ENCODE peak calls at places on chromosomes 7 and 10, in six cellular contexts. M is HepG2, P is A549, Z is GM12878, R is IMR-90, A is K562. I is an unnamed sample.

GRCh38 chr7:100427762-100428198 is 723 bp downstream of the ZCWPW1 start:
- DNase-seq in M (no peak), P (no peak), Z (no peak), R (no peak), A (no peak), I (no peak)

GRCh38 chr10:87635498-87636312 is 24.0 kb upstream of the PAPSS2 start:
- DNase-seq in M (peak), P (no peak), Z (peak), R (peak), A (no peak), I (no peak)

GRCh38 chr7:111174476-111174875 is 83.5 kb downstream of the LRRN3 start:
- DNase-seq in M (no peak), P (no peak), Z (no peak), R (no peak), A (no peak), I (no peak)

GRCh38 chr7:13327669-13328068 is 640.2 kb downstream of the ARL4A start:
- DNase-seq in M (no peak), P (no peak), Z (no peak), R (peak), A (no peak), I (no peak)

GRCh38 chr7:153524070-153524601 is 528.1 kb upstream of the DPP6 start:
- DNase-seq in M (no peak), P (no peak), Z (no peak), R (no peak), A (no peak), I (no peak)

GRCh38 chr10:16941865-16942264 is 124.6 kb upstream of the RSU1 start:
- DNase-seq in M (no peak), P (no peak), Z (no peak), R (no peak), A (no peak), I (no peak)

GRCh38 chr10:119341236-119342016 is 134.1 kb downstream of the GRK5 start:
- DNase-seq in M (peak), P (peak), Z (no peak), R (peak), A (peak), I (no peak)

GRCh38 chr7:125061776-125062397 is 132.3 kb upstream of the POT1 start:
- DNase-seq in M (no peak), P (no peak), Z (no peak), R (peak), A (no peak), I (no peak)

GRCh38 chr10:92965314-92965713 is 95.3 kb upstream of the CYP26C1 start:
- DNase-seq in M (peak), P (peak), Z (no peak), R (peak), A (peak), I (peak)

GRCh38 chr10:35639651-35640311 is 2.3 kb downstream of the FZD8 start:
- DNase-seq in M (no peak), P (no peak), Z (no peak), R (peak), A (no peak), I (no peak)

GRCh38 chr7:88212918-88213317 is 6.9 kb downstream of the SRI start:
- DNase-seq in M (no peak), P (no peak), Z (no peak), R (no peak), A (no peak), I (no peak)

GRCh38 chr7:142884285-142884637 is 1.3 kb downstream of the TRPV6 start:
- DNase-seq in M (no peak), P (no peak), Z (no peak), R (no peak), A (no peak), I (no peak)
- TF ChIP-seq BHLHE40 in M (no peak), P (no peak), Z (no peak), R (no peak), A (no peak), I (no peak)

GRCh38 chr7:102836206-102836938 is 76.4 kb upstream of the LRRC17 start:
- DNase-seq in M (no peak), P (peak), Z (no peak), R (peak), A (no peak), I (no peak)
- TF ChIP-seq BHLHE40 in M (no peak), P (no peak), Z (no peak), R (peak), A (no peak), I (no peak)

GRCh38 chr7:542935-543789 is 23.5 kb upstream of the PDGFA start:
- DNase-seq in M (peak), P (peak), Z (no peak), R (peak), A (no peak), I (no peak)

GRCh38 chr7:541661-542060 is 22.0 kb upstream of the PDGFA start:
- DNase-seq in M (no peak), P (no peak), Z (no peak), R (no peak), A (no peak), I (no peak)

GRCh38 chr7:543790-544527 is 24.3 kb upstream of the PDGFA start:
- DNase-seq in M (no peak), P (no peak), Z (no peak), R (peak), A (no peak), I (no peak)

GRCh38 chr7:540997-541396 is 21.4 kb upstream of the PDGFA start:
- DNase-seq in M (no peak), P (no peak), Z (no peak), R (no peak), A (no peak), I (no peak)

DNA sequence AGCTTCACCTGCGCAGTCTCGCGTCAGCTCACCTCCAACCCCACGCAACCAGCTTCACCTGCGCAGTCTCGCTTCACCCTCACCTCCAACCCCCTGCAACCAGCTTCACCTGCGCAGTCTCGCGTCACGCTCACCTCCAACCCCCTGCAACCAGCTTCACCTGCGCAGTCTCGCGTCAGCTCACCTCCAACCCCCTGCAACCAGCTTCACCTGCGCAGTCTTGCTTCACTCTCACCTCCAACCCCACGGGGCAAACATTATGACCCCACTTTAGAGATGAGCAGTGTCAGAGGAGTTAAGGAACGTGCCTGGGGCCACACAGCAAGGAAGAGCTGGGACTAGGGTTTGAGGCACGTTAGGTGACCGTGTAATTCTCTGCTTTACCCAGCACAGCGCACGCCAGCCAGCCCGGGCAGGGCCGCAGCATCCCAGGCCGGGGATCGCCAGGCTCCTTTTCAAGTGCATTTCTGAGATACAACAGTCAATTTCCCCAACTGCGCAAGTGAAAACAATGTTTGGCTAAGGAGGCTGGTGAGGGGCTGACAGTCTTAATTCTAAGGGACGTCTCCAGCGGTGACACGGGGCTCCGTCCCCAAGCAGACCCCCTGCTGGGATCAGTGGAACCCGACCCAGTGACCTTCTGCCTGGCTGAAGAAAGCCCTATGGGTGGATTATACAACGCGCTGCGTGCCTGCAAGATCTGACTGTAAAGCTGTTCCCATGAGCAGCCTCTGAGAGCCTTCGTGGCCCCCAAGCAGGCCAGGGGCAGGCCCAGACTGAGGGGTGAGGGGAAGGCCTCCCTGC is 22.7 kb upstream of the PDGFA start:
- DNase-seq in M (no peak), P (no peak), Z (no peak), R (no peak), A (no peak), I (no peak)
- TF ChIP-seq BHLHE40 in M (no peak), P (no peak), Z (no peak), R (no peak), A (no peak), I (no peak)

GRCh38 chr7:104272767-104273384 is 55.5 kb upstream of the LHFPL3 start:
- DNase-seq in M (peak), P (no peak), Z (no peak), R (peak), A (peak), I (peak)

GRCh38 chr7:104264281-104264680 is 56.5 kb upstream of the ORC5 start:
- DNase-seq in M (no peak), P (no peak), Z (no peak), R (peak), A (no peak), I (no peak)

GRCh38 chr7:104271948-104272347 is 56.5 kb upstream of the LHFPL3 start:
- DNase-seq in M (peak), P (no peak), Z (no peak), R (no peak), A (no peak), I (no peak)

GRCh38 chr7:104267701-104268368 is 60.0 kb upstream of the ORC5 start:
- DNase-seq in M (peak), P (peak), Z (no peak), R (peak), A (no peak), I (peak)
- TF ChIP-seq BHLHE40 in M (no peak), P (no peak), Z (no peak), R (no peak), A (no peak), I (no peak)

GRCh38 chr7:148505955-148506354 is 84.6 kb upstream of the C7orf33 start:
- DNase-seq in M (no peak), P (no peak), Z (no peak), R (no peak), A (no peak), I (no peak)

GRCh38 chr7:148500978-148501377 is 89.6 kb upstream of the C7orf33 start:
- DNase-seq in M (no peak), P (no peak), Z (no peak), R (no peak), A (no peak), I (no peak)

GRCh38 chr7:148503900-148504487 is 86.6 kb upstream of the C7orf33 start:
- DNase-seq in M (no peak), P (peak), Z (no peak), R (peak), A (peak), I (peak)

DNA sequence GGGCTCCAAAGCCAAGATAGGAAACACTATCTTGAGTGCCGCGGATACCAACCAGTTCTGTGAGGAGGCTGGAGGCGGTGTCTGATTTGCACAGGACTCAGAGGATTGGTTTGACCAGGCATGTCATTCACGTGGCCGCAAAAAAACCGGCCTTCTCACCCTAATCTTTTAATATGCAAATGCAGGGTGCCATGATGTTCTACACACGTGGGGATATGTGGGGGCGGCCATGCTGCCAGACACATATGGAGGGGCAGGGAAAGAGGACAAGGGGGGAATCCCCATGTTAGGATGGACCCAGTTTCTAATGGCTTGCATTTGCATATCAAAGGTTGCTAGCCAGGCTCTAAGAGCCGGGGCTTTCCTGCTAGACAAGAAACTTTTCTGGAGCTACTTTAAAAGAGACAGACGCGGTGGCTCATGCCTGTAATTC is 88.8 kb upstream of the C7orf33 start:
- DNase-seq in M (no peak), P (no peak), Z (peak), R (no peak), A (no peak), I (no peak)
- TF ChIP-seq BHLHE40 in M (no peak), P (no peak), Z (peak), R (no peak), A (no peak), I (no peak)